ENCODE peak calls at places on chromosome 21, in eight cellular contexts. One of them, this sample, is unnamed. For H3K9me3, the result is how much of the 10 kb centered on the place peaks cover.

GRCh38 chr21:20459838-20460237 is 538.4 kb upstream of the NCAM2 start:
- DNase-seq in IMR-90: no peak
- DNase-seq in ovary: no peak
- DNase-seq in CD4-positive, alpha-beta memory T cell: no peak
- DNase-seq in lung: no peak
- DNase-seq in neuronal stem cell: no peak
- DNase-seq in sigmoid colon: no peak
- DNase-seq in tibial artery: no peak
- DNase-seq in this sample: no peak

GRCh38 chr21:16071082-16071481 is 341.3 kb downstream of the USP25 start:
- DNase-seq in IMR-90: no peak
- DNase-seq in ovary: peak
- DNase-seq in CD4-positive, alpha-beta memory T cell: no peak
- DNase-seq in lung: no peak
- DNase-seq in neuronal stem cell: no peak
- DNase-seq in sigmoid colon: peak
- DNase-seq in tibial artery: no peak
- DNase-seq in this sample: peak

GRCh38 chr21:38984982-38985422 is 179.3 kb downstream of the ETS2 start:
- DNase-seq in IMR-90: peak
- DNase-seq in ovary: peak
- DNase-seq in CD4-positive, alpha-beta memory T cell: no peak
- DNase-seq in lung: no peak
- DNase-seq in neuronal stem cell: no peak
- DNase-seq in sigmoid colon: no peak
- DNase-seq in tibial artery: no peak
- DNase-seq in this sample: peak

GRCh38 chr21:25115021-25115420 is 492.3 kb downstream of the MRPL39 start:
- DNase-seq in IMR-90: peak
- DNase-seq in ovary: no peak
- DNase-seq in CD4-positive, alpha-beta memory T cell: no peak
- DNase-seq in lung: no peak
- DNase-seq in neuronal stem cell: no peak
- DNase-seq in sigmoid colon: no peak
- DNase-seq in tibial artery: no peak
- DNase-seq in this sample: no peak

GRCh38 chr21:39575778-39576177 is 37.0 kb upstream of the B3GALT5 start:
- DNase-seq in IMR-90: no peak
- DNase-seq in ovary: no peak
- DNase-seq in CD4-positive, alpha-beta memory T cell: no peak
- DNase-seq in lung: no peak
- DNase-seq in neuronal stem cell: no peak
- DNase-seq in sigmoid colon: no peak
- DNase-seq in tibial artery: no peak
- DNase-seq in this sample: no peak

GRCh38 chr21:19713324-19713723 is 1284.9 kb upstream of the NCAM2 start:
- DNase-seq in IMR-90: no peak
- DNase-seq in ovary: no peak
- DNase-seq in CD4-positive, alpha-beta memory T cell: no peak
- DNase-seq in lung: no peak
- DNase-seq in neuronal stem cell: no peak
- DNase-seq in sigmoid colon: no peak
- DNase-seq in tibial artery: no peak
- DNase-seq in this sample: no peak

GRCh38 chr21:46250146-46250725 is 21.7 kb upstream of the LSS start:
- DNase-seq in IMR-90: peak
- DNase-seq in ovary: no peak
- DNase-seq in CD4-positive, alpha-beta memory T cell: no peak
- DNase-seq in lung: no peak
- DNase-seq in neuronal stem cell: no peak
- DNase-seq in sigmoid colon: no peak
- DNase-seq in tibial artery: no peak
- DNase-seq in this sample: no peak

GRCh38 chr21:41783476-41784150 is 16.8 kb upstream of the RIPK4 start:
- DNase-seq in IMR-90: no peak
- DNase-seq in ovary: no peak
- DNase-seq in CD4-positive, alpha-beta memory T cell: no peak
- DNase-seq in lung: no peak
- DNase-seq in neuronal stem cell: no peak
- DNase-seq in sigmoid colon: no peak
- DNase-seq in tibial artery: no peak
- DNase-seq in this sample: no peak

GRCh38 chr21:45972716-45973474 is 8.7 kb upstream of the COL6A1 start:
- DNase-seq in IMR-90: peak
- DNase-seq in ovary: peak
- DNase-seq in CD4-positive, alpha-beta memory T cell: no peak
- DNase-seq in lung: no peak
- DNase-seq in neuronal stem cell: no peak
- DNase-seq in sigmoid colon: peak
- DNase-seq in tibial artery: peak
- DNase-seq in this sample: peak

GRCh38 chr21:29342394-29342957 is 43.8 kb downstream of the BACH1 start:
- DNase-seq in IMR-90: peak
- DNase-seq in ovary: no peak
- DNase-seq in CD4-positive, alpha-beta memory T cell: no peak
- DNase-seq in lung: no peak
- DNase-seq in neuronal stem cell: no peak
- DNase-seq in sigmoid colon: peak
- DNase-seq in tibial artery: peak
- DNase-seq in this sample: peak

GRCh38 chr21:25171438-25171837 is 435.8 kb downstream of the MRPL39 start:
- DNase-seq in IMR-90: peak
- DNase-seq in ovary: no peak
- DNase-seq in CD4-positive, alpha-beta memory T cell: no peak
- DNase-seq in lung: no peak
- DNase-seq in neuronal stem cell: no peak
- DNase-seq in sigmoid colon: no peak
- DNase-seq in tibial artery: no peak
- DNase-seq in this sample: no peak

GRCh38 chr21:34202553-34203332 is 129.4 kb downstream of the MRPS6 start:
- DNase-seq in IMR-90: no peak
- DNase-seq in ovary: peak
- DNase-seq in CD4-positive, alpha-beta memory T cell: no peak
- DNase-seq in lung: no peak
- DNase-seq in neuronal stem cell: peak
- DNase-seq in sigmoid colon: peak
- DNase-seq in tibial artery: peak
- DNase-seq in this sample: peak

GRCh38 chr21:8990326-8991087 is 1530.9 kb upstream of the TPTE start:
- DNase-seq in IMR-90: no peak
- DNase-seq in ovary: no peak
- DNase-seq in CD4-positive, alpha-beta memory T cell: no peak
- DNase-seq in lung: no peak
- DNase-seq in neuronal stem cell: no peak
- DNase-seq in sigmoid colon: peak
- DNase-seq in tibial artery: no peak
- DNase-seq in this sample: no peak

GRCh38 chr21:8993284-8993942 is 1528.0 kb upstream of the TPTE start:
- DNase-seq in IMR-90: no peak
- DNase-seq in ovary: no peak
- DNase-seq in CD4-positive, alpha-beta memory T cell: no peak
- DNase-seq in lung: no peak
- DNase-seq in neuronal stem cell: no peak
- DNase-seq in sigmoid colon: no peak
- DNase-seq in tibial artery: no peak
- DNase-seq in this sample: no peak

GRCh38 chr21:8992731-8993174 is 1528.6 kb upstream of the TPTE start:
- DNase-seq in IMR-90: no peak
- DNase-seq in ovary: no peak
- DNase-seq in CD4-positive, alpha-beta memory T cell: no peak
- DNase-seq in lung: no peak
- DNase-seq in neuronal stem cell: no peak
- DNase-seq in sigmoid colon: peak
- DNase-seq in tibial artery: no peak
- DNase-seq in this sample: no peak

GRCh38 chr21:8991088-8991907 is 1530.1 kb upstream of the TPTE start:
- DNase-seq in IMR-90: no peak
- DNase-seq in ovary: no peak
- DNase-seq in CD4-positive, alpha-beta memory T cell: no peak
- DNase-seq in lung: no peak
- DNase-seq in neuronal stem cell: no peak
- DNase-seq in sigmoid colon: peak
- DNase-seq in tibial artery: no peak
- DNase-seq in this sample: no peak

DNA sequence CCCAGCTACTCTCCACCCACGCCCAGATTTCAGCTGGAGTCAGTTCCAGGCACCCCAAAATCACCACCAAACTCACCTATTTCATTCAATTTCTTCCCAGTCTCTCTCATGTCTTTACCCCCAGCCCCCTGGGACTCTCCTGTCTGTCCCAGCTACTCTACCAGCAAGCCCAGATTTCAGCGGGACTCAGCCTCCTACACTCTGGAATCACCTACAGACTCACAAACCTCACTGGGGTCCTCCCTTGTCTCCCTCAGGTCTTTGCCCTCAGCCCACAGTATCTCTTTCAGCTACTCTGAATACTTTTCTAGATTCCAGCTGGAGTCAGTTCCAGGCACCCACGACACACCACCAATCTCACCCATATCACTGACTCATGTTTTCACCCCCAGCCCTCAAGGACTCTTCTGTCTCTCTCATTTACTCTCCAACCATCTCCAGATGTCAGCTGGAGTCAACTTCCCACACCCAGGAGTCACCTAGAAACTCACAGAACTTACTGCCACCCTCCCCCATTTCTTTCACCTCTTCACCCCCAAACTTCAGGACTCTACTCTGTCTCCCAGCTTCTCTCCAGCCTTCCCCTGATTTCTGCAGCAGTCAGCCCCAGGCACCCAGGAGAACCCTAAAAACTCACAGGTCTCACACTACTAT is 1529.3 kb upstream of the TPTE start:
- DNase-seq in IMR-90: no peak
- DNase-seq in ovary: no peak
- DNase-seq in CD4-positive, alpha-beta memory T cell: no peak
- DNase-seq in lung: no peak
- DNase-seq in neuronal stem cell: no peak
- DNase-seq in sigmoid colon: peak
- DNase-seq in tibial artery: no peak
- DNase-seq in this sample: no peak
- H3K9me3 ChIP-seq in IMR-90: under half
- H3K9me3 ChIP-seq in ovary: under half
- H3K9me3 ChIP-seq in CD4-positive, alpha-beta memory T cell: under half
- H3K9me3 ChIP-seq in lung: under half
- H3K9me3 ChIP-seq in neuronal stem cell: under half
- H3K9me3 ChIP-seq in sigmoid colon: under half
- H3K9me3 ChIP-seq in tibial artery: under half
- H3K9me3 ChIP-seq in this sample: under half

DNA sequence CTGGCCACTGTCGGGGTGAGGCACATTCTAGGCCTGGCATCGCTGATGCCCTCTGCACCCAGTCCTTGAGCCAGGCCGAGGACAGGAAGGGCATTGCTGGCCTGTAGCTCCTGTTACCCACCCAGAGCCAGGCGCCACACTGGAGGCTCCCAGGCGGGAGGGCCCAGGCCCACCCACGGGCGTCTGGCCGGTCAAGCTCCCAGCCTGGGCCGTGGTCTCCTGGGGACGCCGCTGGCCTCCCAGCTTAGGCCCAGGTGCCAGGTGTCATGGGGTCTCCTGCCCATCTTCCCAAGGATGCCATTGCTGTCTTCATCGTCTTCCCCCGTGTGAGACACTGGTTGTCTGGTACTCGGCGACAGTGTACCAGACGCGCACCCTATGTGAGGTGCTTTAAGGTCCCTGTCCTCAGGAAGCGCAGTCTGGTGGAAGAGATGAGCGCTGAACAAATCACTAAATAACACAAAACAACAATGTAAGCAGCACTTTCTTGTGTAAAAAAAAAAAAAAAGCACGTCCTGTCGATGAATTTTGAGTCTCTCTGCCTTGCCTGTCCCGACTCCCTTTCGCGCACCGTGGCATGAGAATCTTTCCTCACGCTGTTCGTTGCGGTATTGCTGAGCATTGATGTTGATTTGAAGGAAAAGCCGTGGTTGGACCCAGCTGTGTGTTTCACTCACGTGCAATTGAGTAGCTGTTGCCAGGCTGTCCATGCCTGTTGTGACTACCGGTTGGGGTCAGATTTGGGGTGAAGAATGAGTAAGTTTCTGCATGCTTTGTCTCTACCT is 27.0 kb upstream of the TRAPPC10 start:
- DNase-seq in IMR-90: peak
- DNase-seq in ovary: no peak
- DNase-seq in CD4-positive, alpha-beta memory T cell: no peak
- DNase-seq in lung: no peak
- DNase-seq in neuronal stem cell: no peak
- DNase-seq in sigmoid colon: no peak
- DNase-seq in tibial artery: no peak
- DNase-seq in this sample: no peak
- H3K4me3 ChIP-seq in IMR-90: no peak
- H3K4me3 ChIP-seq in ovary: no peak
- H3K4me3 ChIP-seq in CD4-positive, alpha-beta memory T cell: no peak
- H3K4me3 ChIP-seq in lung: no peak
- H3K4me3 ChIP-seq in neuronal stem cell: peak
- H3K4me3 ChIP-seq in sigmoid colon: no peak
- H3K4me3 ChIP-seq in tibial artery: no peak
- H3K4me3 ChIP-seq in this sample: no peak

GRCh38 chr21:30444204-30444603 is 4.1 kb downstream of the KRTAP15-1 start:
- DNase-seq in IMR-90: no peak
- DNase-seq in ovary: no peak
- DNase-seq in CD4-positive, alpha-beta memory T cell: no peak
- DNase-seq in lung: no peak
- DNase-seq in neuronal stem cell: no peak
- DNase-seq in sigmoid colon: no peak
- DNase-seq in tibial artery: no peak
- DNase-seq in this sample: no peak
- H3K27ac ChIP-seq in IMR-90: no peak
- H3K27ac ChIP-seq in ovary: no peak
- H3K27ac ChIP-seq in CD4-positive, alpha-beta memory T cell: no peak
- H3K27ac ChIP-seq in lung: no peak
- H3K27ac ChIP-seq in neuronal stem cell: no peak
- H3K27ac ChIP-seq in sigmoid colon: no peak
- H3K27ac ChIP-seq in tibial artery: no peak
- H3K27ac ChIP-seq in this sample: no peak

GRCh38 chr21:15028186-15028585 is 36.6 kb downstream of the NRIP1 start:
- DNase-seq in IMR-90: no peak
- DNase-seq in ovary: no peak
- DNase-seq in CD4-positive, alpha-beta memory T cell: no peak
- DNase-seq in lung: no peak
- DNase-seq in neuronal stem cell: no peak
- DNase-seq in sigmoid colon: no peak
- DNase-seq in tibial artery: no peak
- DNase-seq in this sample: no peak

GRCh38 chr21:15027056-15027455 is 37.7 kb downstream of the NRIP1 start:
- DNase-seq in IMR-90: no peak
- DNase-seq in ovary: no peak
- DNase-seq in CD4-positive, alpha-beta memory T cell: no peak
- DNase-seq in lung: no peak
- DNase-seq in neuronal stem cell: no peak
- DNase-seq in sigmoid colon: no peak
- DNase-seq in tibial artery: no peak
- DNase-seq in this sample: no peak

GRCh38 chr21:15029077-15029476 is 35.7 kb downstream of the NRIP1 start:
- DNase-seq in IMR-90: no peak
- DNase-seq in ovary: no peak
- DNase-seq in CD4-positive, alpha-beta memory T cell: no peak
- DNase-seq in lung: no peak
- DNase-seq in neuronal stem cell: no peak
- DNase-seq in sigmoid colon: no peak
- DNase-seq in tibial artery: no peak
- DNase-seq in this sample: no peak

GRCh38 chr21:15023782-15024181 is 41.0 kb downstream of the NRIP1 start:
- DNase-seq in IMR-90: peak
- DNase-seq in ovary: no peak
- DNase-seq in CD4-positive, alpha-beta memory T cell: no peak
- DNase-seq in lung: no peak
- DNase-seq in neuronal stem cell: no peak
- DNase-seq in sigmoid colon: no peak
- DNase-seq in tibial artery: no peak
- DNase-seq in this sample: no peak

GRCh38 chr21:15026370-15026769 is 38.4 kb downstream of the NRIP1 start:
- DNase-seq in IMR-90: no peak
- DNase-seq in ovary: no peak
- DNase-seq in CD4-positive, alpha-beta memory T cell: no peak
- DNase-seq in lung: no peak
- DNase-seq in neuronal stem cell: no peak
- DNase-seq in sigmoid colon: no peak
- DNase-seq in tibial artery: no peak
- DNase-seq in this sample: no peak
- H3K9me3 ChIP-seq in IMR-90: under half
- H3K9me3 ChIP-seq in ovary: under half
- H3K9me3 ChIP-seq in CD4-positive, alpha-beta memory T cell: under half
- H3K9me3 ChIP-seq in lung: under half
- H3K9me3 ChIP-seq in neuronal stem cell: under half
- H3K9me3 ChIP-seq in sigmoid colon: under half
- H3K9me3 ChIP-seq in tibial artery: under half
- H3K9me3 ChIP-seq in this sample: under half